ENCODE peak calls at places on chromosomes 11 and 22, in four cellular contexts. T is AG09309, L is cardiac muscle cell, F is GM12864. C is an unnamed sample.

GRCh38 chr22:39471421-39472141 is 14.8 kb downstream of the MGAT3 start:
- DNase-seq in L (peak), T (no peak), F (no peak), C (peak)

GRCh38 chr11:128361451-128362020 is 225.8 kb downstream of the ETS1 start:
- DNase-seq in T (peak), L (peak), F (no peak), C (no peak)

GRCh38 chr11:82865841-82866240 is 34.4 kb downstream of the PRCP start:
- DNase-seq in F (no peak), T (no peak), L (no peak), C (no peak)

GRCh38 chr11:76209956-76210885 is 3.9 kb upstream of the WNT11 start:
- DNase-seq in L (peak), F (no peak), T (peak), C (no peak)

GRCh38 chr11:36079911-36080310 is 136.0 kb downstream of the LDLRAD3 start:
- DNase-seq in L (no peak), T (no peak), F (no peak), C (no peak)

GRCh38 chr11:36510567-36511020 is 522 bp upstream of the TRAF6 start:
- DNase-seq in L (no peak), F (no peak), T (no peak), C (no peak)

GRCh38 chr11:122192634-122193245 is 76.7 kb upstream of the BLID start:
- DNase-seq in L (no peak), F (no peak), T (peak), C (no peak)

GRCh38 chr11:102120006-102120405 is 9.8 kb downstream of the YAP1 start:
- DNase-seq in T (no peak), L (no peak), F (no peak), C (no peak)

GRCh38 chr11:111456859-111457730 is 55.1 kb downstream of the BTG4 start:
- DNase-seq in T (no peak), L (no peak), F (no peak), C (peak)

GRCh38 chr11:93216511-93217121 is 18.8 kb upstream of the SLC36A4 start:
- DNase-seq in L (no peak), F (no peak), T (no peak), C (no peak)

GRCh38 chr11:74468058-74468457 is 709 bp upstream of the KCNE3 start:
- DNase-seq in F (no peak), T (no peak), L (no peak), C (no peak)

GRCh38 chr11:61307354-61307753 is 12.2 kb upstream of the VWCE start:
- DNase-seq in F (no peak), L (no peak), T (no peak), C (no peak)

GRCh38 chr22:35378547-35379078 is 2.3 kb upstream of the HMOX1 start:
- DNase-seq in L (no peak), F (no peak), T (no peak), C (no peak)

GRCh38 chr11:45045692-45046471 is 95.2 kb upstream of the TP53I11 start:
- DNase-seq in T (peak), F (no peak), L (no peak), C (no peak)

GRCh38 chr11:45332486-45332934 is 46.4 kb upstream of the SYT13 start:
- DNase-seq in L (peak), F (no peak), T (no peak), C (peak)

GRCh38 chr22:25419247-25420113 is 145.0 kb upstream of the GRK3 start:
- DNase-seq in F (no peak), L (no peak), T (no peak), C (no peak)

GRCh38 chr11:108654994-108655631 is 9.8 kb upstream of the DDX10 start:
- DNase-seq in T (no peak), L (peak), F (no peak), C (peak)

GRCh38 chr11:5272395-5273017 is 2.8 kb upstream of the HBE1 start:
- DNase-seq in L (no peak), F (no peak), T (no peak), C (no peak)

GRCh38 chr11:3085052-3085451 is 27.8 kb upstream of the CARS1 start:
- DNase-seq in T (no peak), L (no peak), F (no peak), C (no peak)

GRCh38 chr11:48169706-48170105 is 46.9 kb upstream of the OR4B1 start:
- DNase-seq in T (no peak), L (peak), F (no peak), C (no peak)
- H3K4me3 ChIP-seq in T (no peak), L (no peak), F (no peak), C (no peak)

DNA sequence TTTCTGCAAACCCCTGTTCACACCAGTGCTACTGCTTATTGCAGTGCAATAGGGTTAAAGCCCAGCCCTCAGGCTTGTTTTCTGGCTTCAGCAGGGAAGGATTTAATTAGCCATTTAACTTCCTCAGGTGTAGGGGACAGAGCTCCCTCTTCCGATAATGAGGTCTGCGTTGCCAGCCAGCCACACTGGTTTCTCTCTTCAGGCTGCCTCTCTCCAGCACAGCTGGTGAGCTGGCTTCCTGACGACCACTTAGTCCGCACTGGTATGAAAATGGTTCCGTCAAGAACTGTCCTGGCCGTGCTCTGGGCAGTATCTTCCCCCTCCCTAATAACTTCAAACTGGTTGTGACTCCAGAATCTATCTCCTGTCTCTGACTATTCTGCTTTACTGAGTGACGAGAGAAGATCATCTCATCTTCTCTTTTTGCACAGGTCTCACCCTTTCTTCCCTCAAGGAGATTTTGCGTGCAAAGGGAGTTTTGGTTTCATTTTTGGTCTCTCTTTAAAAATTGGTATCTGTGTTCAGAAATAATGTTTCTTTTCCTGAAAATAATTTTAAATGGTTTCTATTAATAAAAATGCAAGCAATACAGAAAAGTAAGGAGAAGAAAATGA is 49.2 kb downstream of the CNTN5 start:
- DNase-seq in L (peak), T (no peak), F (peak), C (no peak)
- H3K4me3 ChIP-seq in L (no peak), T (no peak), F (peak), C (peak)

GRCh38 chr11:62910141-62910882 is 10.9 kb downstream of the CHRM1 start:
- DNase-seq in F (no peak), L (no peak), T (no peak), C (no peak)

GRCh38 chr11:62912268-62912667 is 8.9 kb downstream of the CHRM1 start:
- DNase-seq in F (no peak), L (no peak), T (no peak), C (no peak)

GRCh38 chr11:62911137-62912130 is 9.7 kb downstream of the CHRM1 start:
- DNase-seq in F (no peak), L (no peak), T (peak), C (no peak)

GRCh38 chr11:62908468-62909072 is 12.6 kb downstream of the CHRM1 start:
- DNase-seq in L (no peak), T (no peak), F (no peak), C (no peak)

DNA sequence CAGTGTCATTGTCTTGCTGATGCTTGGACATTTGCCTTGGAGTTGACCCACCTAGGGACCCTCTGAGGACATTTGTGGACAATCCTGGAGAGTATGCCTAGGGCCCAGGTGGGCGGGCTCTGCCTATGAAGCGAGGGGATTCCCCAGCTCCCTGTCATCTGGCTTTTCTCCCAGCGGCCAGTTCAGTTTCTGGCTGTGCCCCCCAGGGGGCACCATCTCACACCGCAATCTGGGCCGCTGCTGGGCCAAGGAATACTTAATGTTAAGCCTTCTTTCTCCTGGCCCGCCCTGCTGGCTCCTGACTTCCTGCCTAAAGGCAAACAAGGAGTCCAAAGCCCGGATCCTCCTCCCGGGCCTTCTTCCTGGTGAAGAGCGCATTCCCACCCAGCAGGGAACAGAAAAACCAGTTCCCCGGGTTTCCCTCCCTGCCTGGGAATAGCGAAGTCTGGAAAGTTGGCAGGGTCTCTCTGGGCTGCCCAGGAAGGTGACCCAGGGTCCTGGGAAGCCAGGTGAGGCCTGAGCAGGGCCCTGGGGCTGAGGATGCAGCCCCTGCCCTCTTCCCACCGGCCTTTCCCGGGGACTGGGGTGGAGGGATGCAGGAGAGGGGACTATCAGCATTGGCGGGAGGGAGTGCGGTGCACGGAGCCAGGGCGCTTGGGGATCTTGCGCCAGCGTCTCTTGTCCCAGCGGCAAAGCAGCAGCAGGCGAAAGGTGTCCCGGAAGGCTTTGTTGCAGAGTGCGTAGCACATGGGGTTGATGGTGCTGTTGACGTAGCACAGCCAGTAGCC is 11.9 kb downstream of the CHRM1 start:
- DNase-seq in L (peak), T (no peak), F (no peak), C (peak)
- H3K4me3 ChIP-seq in L (no peak), T (no peak), F (no peak), C (no peak)

DNA sequence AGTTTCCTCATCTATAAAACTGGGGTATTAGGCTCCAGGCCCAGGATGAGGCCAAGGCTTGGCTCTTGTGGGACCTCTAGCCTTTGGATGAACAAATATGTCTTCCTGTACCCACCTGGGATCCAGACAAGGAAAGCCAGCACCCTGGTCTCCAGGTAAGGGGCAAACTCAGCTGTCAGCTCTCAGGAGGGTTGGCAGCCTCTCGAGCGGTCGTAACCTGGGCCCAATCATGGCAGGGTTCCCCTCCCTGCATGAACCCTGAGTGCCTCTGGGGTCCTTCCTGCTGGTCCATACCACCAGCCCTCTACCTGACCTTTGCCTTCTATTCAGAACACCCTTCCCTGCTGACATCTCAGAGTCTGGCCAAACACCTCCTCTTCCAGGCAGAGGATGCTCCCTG is 19.6 kb downstream of the SLC22A12 start:
- DNase-seq in T (no peak), F (no peak), L (no peak), C (no peak)
- H3K4me3 ChIP-seq in T (no peak), F (no peak), L (no peak), C (no peak)

GRCh38 chr22:37565830-37566229 is 5.5 kb downstream of the CDC42EP1 start:
- DNase-seq in T (no peak), L (no peak), F (no peak), C (no peak)

GRCh38 chr22:37562049-37562784 is 1.9 kb downstream of the CDC42EP1 start:
- DNase-seq in L (no peak), F (no peak), T (no peak), C (no peak)

GRCh38 chr22:37563153-37564081 is 3.1 kb downstream of the CDC42EP1 start:
- DNase-seq in F (no peak), L (no peak), T (peak), C (no peak)

GRCh38 chr22:37566329-37566837 is 6.1 kb downstream of the CDC42EP1 start:
- DNase-seq in T (no peak), L (no peak), F (no peak), C (no peak)

GRCh38 chr22:37564111-37564711 is 3.9 kb downstream of the CDC42EP1 start:
- DNase-seq in T (no peak), L (no peak), F (no peak), C (no peak)
- H3K4me3 ChIP-seq in T (no peak), L (no peak), F (no peak), C (no peak)

GRCh38 chr11:125338435-125338834 is 157.6 kb downstream of the FEZ1 start:
- DNase-seq in F (no peak), L (no peak), T (no peak), C (no peak)
- H3K4me3 ChIP-seq in F (no peak), L (no peak), T (no peak), C (no peak)

DNA sequence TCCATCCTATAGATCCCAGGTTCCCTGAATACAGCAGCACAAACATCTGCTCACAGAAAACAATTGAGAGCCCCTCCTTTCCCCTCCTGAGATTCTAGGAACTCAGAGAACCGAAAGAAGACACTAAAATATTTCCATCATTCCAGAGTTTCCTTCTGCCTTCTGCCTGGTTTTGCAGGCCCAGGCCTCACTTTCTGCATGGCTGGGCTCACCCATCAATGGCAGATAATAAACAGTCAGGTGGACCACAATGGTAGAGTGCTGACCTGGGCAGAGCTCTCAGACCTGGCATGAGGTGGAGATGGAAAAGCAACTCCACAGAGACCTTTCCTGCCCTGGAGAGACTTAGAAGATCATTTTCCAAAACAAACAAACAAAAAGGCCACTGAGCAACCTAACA is 389.1 kb downstream of the NXPE2 start:
- DNase-seq in L (no peak), T (no peak), F (no peak), C (no peak)
- H3K4me3 ChIP-seq in L (no peak), T (no peak), F (no peak), C (no peak)

GRCh38 chr11:12693485-12694181 is 19.4 kb downstream of the TEAD1 start:
- DNase-seq in T (peak), L (no peak), F (no peak), C (no peak)
- H3K4me3 ChIP-seq in T (no peak), L (no peak), F (no peak), C (no peak)

GRCh38 chr22:42932197-42932519 is 75.1 kb upstream of the ARFGAP3 start:
- DNase-seq in F (no peak), T (no peak), L (no peak), C (no peak)

GRCh38 chr22:42930810-42931420 is 73.8 kb upstream of the ARFGAP3 start:
- DNase-seq in T (no peak), F (no peak), L (no peak), C (no peak)

GRCh38 chr22:42929838-42930155 is 72.7 kb upstream of the ARFGAP3 start:
- DNase-seq in L (no peak), F (no peak), T (no peak), C (no peak)

GRCh38 chr22:42932857-42933782 is 76.0 kb upstream of the ARFGAP3 start:
- DNase-seq in T (no peak), L (no peak), F (no peak), C (peak)

DNA sequence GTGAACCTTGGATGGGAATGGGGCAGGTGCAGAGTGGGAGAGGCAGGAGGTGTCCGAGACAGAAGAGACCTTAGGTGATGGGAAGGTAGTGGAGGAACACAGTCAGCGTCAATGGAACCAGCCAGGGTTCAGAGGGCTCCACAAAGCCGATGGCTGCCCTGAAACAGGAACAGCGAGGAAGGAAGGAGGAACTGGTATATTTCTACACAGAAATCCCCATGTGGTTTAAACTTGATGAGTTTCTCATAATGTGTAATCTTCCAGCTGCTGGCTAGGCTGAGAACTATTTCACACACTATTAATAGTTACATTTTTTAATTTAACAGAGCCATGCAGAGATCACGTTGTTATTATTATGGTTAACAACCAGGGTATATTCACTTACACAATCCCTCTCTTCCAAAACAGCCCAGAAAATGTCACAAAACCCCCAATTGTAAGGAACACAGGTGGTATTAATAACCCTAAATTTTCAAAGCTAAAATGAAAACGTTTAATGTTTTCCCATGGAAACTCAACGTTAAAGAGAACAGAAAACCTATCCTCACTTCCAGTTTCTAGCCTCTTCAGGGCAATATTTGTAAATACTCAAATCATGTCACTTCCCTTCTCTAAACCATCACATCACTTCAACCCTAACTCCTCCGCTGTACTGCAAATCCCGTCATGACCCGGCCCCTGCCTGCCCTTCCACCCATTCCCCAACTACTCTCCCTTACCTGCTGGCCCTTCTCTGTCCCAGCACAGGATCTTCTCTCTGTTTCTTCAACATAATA is 74.5 kb upstream of the ARFGAP3 start:
- DNase-seq in F (no peak), T (no peak), L (no peak), C (peak)
- H3K4me3 ChIP-seq in F (peak), T (no peak), L (no peak), C (no peak)

DNA sequence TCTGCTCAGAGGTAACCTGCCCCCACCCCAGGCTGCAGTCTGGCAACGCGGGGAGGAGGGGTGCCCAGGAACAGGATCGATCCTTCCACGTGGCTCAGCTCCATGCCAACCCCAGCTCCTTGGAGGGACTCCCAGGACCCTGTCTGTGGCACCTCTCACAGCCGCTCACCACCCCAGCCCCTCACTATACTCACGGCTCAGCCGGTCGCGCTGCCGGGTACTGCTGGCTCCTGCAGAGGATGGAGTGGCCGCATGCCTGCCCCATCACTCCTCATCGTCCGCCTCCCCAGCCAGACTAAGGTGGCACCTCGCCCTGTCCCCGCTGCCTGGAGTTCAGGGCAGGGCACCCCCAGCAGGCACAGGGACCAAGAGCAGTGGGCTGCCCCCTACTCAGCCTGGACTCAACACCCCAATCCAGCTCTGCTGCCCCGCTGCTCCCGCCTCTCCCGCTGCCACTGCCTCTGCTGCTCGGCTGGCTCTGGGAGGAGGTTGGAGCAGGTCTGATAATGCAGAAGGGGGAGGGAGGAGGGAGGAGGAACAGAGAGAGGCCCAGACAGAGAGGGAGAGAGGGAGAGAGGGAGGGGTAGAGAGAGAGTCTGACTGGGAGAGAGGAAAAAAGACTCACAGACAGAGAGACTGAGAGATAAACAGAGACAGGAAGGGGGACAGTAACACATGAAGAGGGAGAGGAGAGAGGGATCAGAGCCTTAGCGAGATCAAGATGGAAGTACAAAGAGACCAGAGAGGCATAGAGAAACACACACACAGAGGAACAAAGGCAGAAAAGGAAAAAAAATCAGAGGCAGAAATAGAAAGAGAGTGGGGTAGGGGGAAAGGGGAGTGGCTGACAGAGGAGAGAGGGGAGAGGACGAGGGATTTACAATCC is at the start of gene PDE2A:
- DNase-seq in F (no peak), L (no peak), T (no peak), C (no peak)
- H3K4me3 ChIP-seq in F (no peak), L (no peak), T (no peak), C (no peak)